ENCODE peak calls at places on chromosomes 4 and X, in eight cellular contexts. M, K, L, E, A, P, C and W are unnamed samples.

GRCh38 chr4:123826896-123827295 is 430.3 kb downstream of the SPRY1 start:
- DNase-seq in M (peak; percentile 58), K (no peak), L (no peak), E (no peak), A (no peak), P (no peak), C (no peak), W (no peak)

GRCh38 chrX:103376118-103376978 is at the start of gene BEX3:
- DNase-seq in M (no peak), K (peak; percentile 53), L (peak; percentile 80), E (no peak), A (peak; percentile 18), P (no peak), C (peak; percentile 73), W (no peak)

GRCh38 chrX:30653415-30654131 is at the start of gene GK:
- DNase-seq in M (no peak), K (no peak), L (peak; percentile 64), E (no peak), A (no peak), P (no peak), C (peak; percentile 7), W (no peak)

GRCh38 chr4:124060261-124060918 is 652.1 kb downstream of the ANKRD50 start:
- DNase-seq in M (peak; percentile 98), K (no peak), L (peak; percentile 88), E (no peak), A (no peak), P (no peak), C (no peak), W (no peak)

GRCh38 chr4:185831125-185831815 is 19.3 kb upstream of the SORBS2 start:
- DNase-seq in M (no peak), K (no peak), L (no peak), E (no peak), A (no peak), P (no peak), C (no peak), W (no peak)

GRCh38 chr4:101349346-101350064 is 2.2 kb upstream of the PPP3CA start:
- DNase-seq in M (peak; percentile 27), K (no peak), L (peak; percentile 81), E (no peak), A (no peak), P (no peak), C (no peak), W (no peak)

GRCh38 chrX:104347860-104348259 is 93.1 kb upstream of the ESX1 start:
- DNase-seq in M (peak; percentile 95), K (no peak), L (no peak), E (no peak), A (no peak), P (no peak), C (no peak), W (no peak)

GRCh38 chrX:13688384-13688771 is 550 bp upstream of the RAB9A start:
- DNase-seq in M (no peak), K (no peak), L (no peak), E (no peak), A (no peak), P (no peak), C (no peak), W (no peak)

GRCh38 chrX:106894978-106895452 is 8.1 kb downstream of the RIPPLY1 start:
- DNase-seq in M (peak; percentile 77), K (no peak), L (no peak), E (no peak), A (no peak), P (no peak), C (no peak), W (peak; percentile 29)

GRCh38 chr4:125013891-125014290 is 300.9 kb upstream of the FAT4 start:
- DNase-seq in M (no peak), K (no peak), L (no peak), E (no peak), A (no peak), P (no peak), C (no peak), W (no peak)

GRCh38 chrX:67437821-67438220 is 106.0 kb upstream of the AR start:
- DNase-seq in M (no peak), K (no peak), L (no peak), E (no peak), A (no peak), P (no peak), C (no peak), W (no peak)

GRCh38 chr4:113476800-113477199 is 284.7 kb downstream of the CAMK2D start:
- DNase-seq in M (peak; percentile 31), K (no peak), L (no peak), E (no peak), A (no peak), P (no peak), C (no peak), W (no peak)

GRCh38 chr4:2795558-2796260 is 2.8 kb downstream of the SH3BP2 start:
- DNase-seq in M (no peak), K (no peak), L (peak; percentile 63), E (peak; percentile 14), A (no peak), P (no peak), C (no peak), W (no peak)